ENCODE peak calls at places on chromosomes 2 and 18, in six cellular contexts. E, H, W, M, S and N are unnamed samples.

GRCh38 chr18:3177902-3178687 is 41.7 kb downstream of the MYOM1 start:
- DNase-seq in M (no peak), H (no peak), W (no peak), E (no peak), S (peak), N (peak)

GRCh38 chr18:52219102-52219501 is 120.9 kb upstream of the DCC start:
- DNase-seq in E (no peak), S (no peak), M (no peak), H (no peak), W (no peak), N (no peak)

GRCh38 chr2:188369365-188369764 is 77.7 kb downstream of the GULP1 start:
- DNase-seq in W (peak), E (peak), M (peak), S (peak), H (no peak), N (peak)

GRCh38 chr2:223954401-223954800 is 2.9 kb upstream of the MRPL44 start:
- DNase-seq in E (peak), W (no peak), M (peak), S (peak), H (no peak), N (no peak)

GRCh38 chr2:127559454-127559853 is 24.0 kb downstream of the MYO7B start:
- DNase-seq in H (no peak), E (no peak), M (no peak), W (no peak), S (no peak), N (no peak)

GRCh38 chr2:227378371-227378782 is 729 bp downstream of the TM4SF20 start:
- DNase-seq in S (peak), E (no peak), M (peak), W (no peak), H (no peak), N (no peak)

GRCh38 chr2:72137498-72138010 is 10.1 kb downstream of the CYP26B1 start:
- DNase-seq in H (peak), E (peak), M (peak), S (peak), W (peak), N (peak)

GRCh38 chr2:3692375-3692774 is 11.0 kb upstream of the DCDC2C start:
- DNase-seq in M (peak), S (peak), H (no peak), W (no peak), E (peak), N (peak)

GRCh38 chr2:235052514-235053354 is 100.9 kb downstream of the SH3BP4 start:
- DNase-seq in M (no peak), S (no peak), E (no peak), H (no peak), W (no peak), N (no peak)

GRCh38 chr2:155310589-155310988 is 612.1 kb downstream of the KCNJ3 start:
- DNase-seq in M (peak), W (no peak), E (peak), S (no peak), H (no peak), N (peak)

GRCh38 chr18:44837491-44838185 is 156.9 kb downstream of the SETBP1 start:
- DNase-seq in H (no peak), E (no peak), W (no peak), M (no peak), S (peak), N (no peak)

GRCh38 chr2:68774569-68775271 is 40.1 kb downstream of the ARHGAP25 start:
- DNase-seq in W (no peak), M (no peak), E (no peak), H (peak), S (peak), N (peak)

GRCh38 chr2:73952499-73953446 is 26.1 kb downstream of the DGUOK start:
- DNase-seq in S (peak), H (no peak), W (no peak), M (no peak), E (no peak), N (no peak)

GRCh38 chr2:157991932-157992331 is 109.7 kb upstream of the UPP2 start:
- DNase-seq in E (no peak), S (no peak), M (no peak), W (no peak), H (no peak), N (no peak)

GRCh38 chr2:235106874-235107639 is 155.2 kb downstream of the SH3BP4 start:
- DNase-seq in E (peak), M (peak), H (no peak), W (peak), S (peak), N (peak)

GRCh38 chr2:172038604-172039003 is 38.9 kb downstream of the METAP1D start:
- DNase-seq in W (no peak), H (no peak), S (peak), M (peak), E (no peak), N (no peak)

GRCh38 chr2:157194097-157194688 is 63.3 kb upstream of the GALNT5 start:
- DNase-seq in S (peak), E (peak), W (peak), M (peak), H (no peak), N (peak)

GRCh38 chr2:170974304-170974993 is 45.4 kb downstream of the GORASP2 start:
- DNase-seq in M (no peak), H (no peak), W (peak), E (peak), S (no peak), N (peak)

GRCh38 chr2:25885933-25886332 is 7.6 kb upstream of the ASXL2 start:
- DNase-seq in S (peak), W (no peak), H (no peak), M (peak), E (peak), N (no peak)

GRCh38 chr2:66836851-66837250 is 401.9 kb downstream of the MEIS1 start:
- DNase-seq in M (no peak), W (no peak), E (no peak), H (no peak), S (no peak), N (no peak)

GRCh38 chr18:79772108-79772864 is 25.5 kb upstream of the KCNG2 start:
- DNase-seq in H (no peak), S (no peak), E (no peak), W (no peak), M (no peak), N (no peak)

GRCh38 chr2:217467331-217467730 is 535.5 kb downstream of the TNS1 start:
- DNase-seq in H (no peak), E (no peak), W (no peak), S (peak), M (no peak), N (no peak)

GRCh38 chr18:68893396-68893795 is 95.5 kb downstream of the CCDC102B start:
- DNase-seq in W (no peak), E (no peak), H (no peak), M (no peak), S (no peak), N (no peak)

GRCh38 chr2:112061840-112062239 is 6.8 kb downstream of the TMEM87B start:
- DNase-seq in M (no peak), S (no peak), H (no peak), E (no peak), W (no peak), N (no peak)

GRCh38 chr2:189674374-189675112 is at the start of gene ANKAR:
- DNase-seq in E (peak), W (peak), H (peak), M (peak), S (peak), N (peak)

GRCh38 chr2:30355306-30355705 is 91.7 kb upstream of the LCLAT1 start:
- DNase-seq in W (no peak), M (no peak), S (no peak), E (no peak), H (no peak), N (no peak)

GRCh38 chr2:68819556-68819955 is 51.6 kb downstream of the BMP10 start:
- DNase-seq in S (peak), M (no peak), W (no peak), E (no peak), H (no peak), N (no peak)

GRCh38 chr2:118936936-118937335 is 5.1 kb upstream of the MARCO start:
- DNase-seq in S (no peak), E (no peak), M (no peak), W (no peak), H (no peak), N (no peak)

GRCh38 chr2:6368271-6368670 is 497.4 kb downstream of the CMPK2 start:
- DNase-seq in M (no peak), S (peak), E (no peak), W (no peak), H (no peak), N (no peak)

GRCh38 chr2:74457549-74458131 is 598 bp upstream of the WBP1 start:
- DNase-seq in H (peak), E (peak), M (peak), S (no peak), W (peak), N (peak)

GRCh38 chr2:128374001-128374710 is 55.5 kb upstream of the HS6ST1 start:
- DNase-seq in E (peak), W (peak), H (no peak), M (no peak), S (peak), N (no peak)

GRCh38 chr2:55519908-55520885 is 679 bp downstream of the CFAP36 start:
- DNase-seq in H (peak), W (no peak), S (peak), M (peak), E (peak), N (peak)

GRCh38 chr2:130873700-130874346 is 37.1 kb downstream of the ARHGEF4 start:
- DNase-seq in W (peak), S (peak), E (peak), H (peak), M (peak), N (peak)

GRCh38 chr2:170550501-170550900 is 164.6 kb upstream of the SP5 start:
- DNase-seq in M (no peak), W (no peak), E (no peak), S (no peak), H (no peak), N (no peak)

GRCh38 chr2:24451805-24452498 is 39.1 kb upstream of the NCOA1 start:
- DNase-seq in S (no peak), E (no peak), H (no peak), M (no peak), W (no peak), N (no peak)

GRCh38 chr2:106599540-106599939 is 112.4 kb downstream of the CD8B2 start:
- DNase-seq in M (no peak), H (no peak), E (no peak), S (no peak), W (no peak), N (no peak)

DNA sequence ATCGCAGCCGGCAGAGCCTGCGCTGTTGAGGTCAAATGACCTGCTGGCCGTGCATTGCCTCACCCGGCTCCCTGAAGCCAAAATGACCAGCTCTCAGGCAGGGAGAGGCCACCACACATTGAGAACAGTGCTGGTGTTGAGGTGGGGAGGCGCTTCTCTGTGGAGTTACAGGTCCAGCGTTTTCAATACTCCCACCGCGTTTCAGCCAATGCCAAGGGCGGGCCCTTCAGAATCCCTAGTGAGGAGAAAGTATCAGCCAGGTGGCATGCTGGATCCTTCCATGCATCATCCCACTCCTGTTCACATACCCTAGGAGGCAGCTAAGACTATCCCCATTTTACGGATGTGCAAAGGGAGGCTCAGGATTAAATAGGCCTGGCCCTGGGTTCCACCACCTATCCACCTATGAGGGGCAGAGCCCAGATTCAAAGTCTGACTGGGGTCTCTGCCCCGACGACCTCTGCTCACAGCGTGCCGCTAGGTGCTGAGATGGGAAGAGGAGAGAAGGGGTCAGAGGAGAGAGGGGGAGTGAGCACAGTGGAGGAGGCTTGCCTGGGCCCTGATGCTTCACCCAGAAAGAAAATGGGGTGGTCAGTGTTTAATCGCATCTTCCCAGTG is 137.6 kb upstream of the ID2 start:
- DNase-seq in E (no peak), W (no peak), M (no peak), H (no peak), S (no peak), N (no peak)
- H3K27ac ChIP-seq in E (no peak), W (peak), M (peak), H (no peak), S (peak), N (peak)

DNA sequence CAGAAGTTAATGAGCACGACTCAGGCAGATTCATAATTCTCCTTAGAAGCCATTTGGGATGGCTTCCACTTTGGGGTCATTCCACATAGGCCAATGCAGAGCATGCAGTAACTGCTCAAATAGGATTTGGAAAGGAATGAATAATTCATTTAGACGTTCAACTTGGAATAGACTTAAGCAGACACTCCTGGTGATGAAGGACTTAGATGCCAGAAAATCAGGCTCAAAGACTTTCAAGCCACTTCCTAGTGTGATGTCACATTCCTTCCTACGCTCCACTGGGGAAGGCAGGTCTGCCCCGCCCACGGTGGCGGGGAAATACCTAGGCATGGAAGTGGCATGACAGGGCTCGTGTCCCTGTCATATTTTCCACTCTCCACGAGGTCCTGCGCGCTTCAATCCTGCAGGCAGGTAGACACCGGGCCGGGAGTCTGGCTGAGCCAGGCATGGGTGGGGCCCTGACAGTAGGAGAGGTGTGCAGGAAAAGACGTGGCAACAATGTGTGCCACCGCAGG is at the start of gene IL1RL2:
- DNase-seq in E (no peak), S (no peak), M (no peak), H (no peak), W (no peak), N (no peak)
- H3K27ac ChIP-seq in E (no peak), S (no peak), M (no peak), H (no peak), W (no peak), N (no peak)

GRCh38 chr18:23198217-23198845 is 63.0 kb downstream of the CABLES1 start:
- DNase-seq in E (no peak), H (no peak), S (no peak), M (no peak), W (no peak), N (no peak)

GRCh38 chr18:23193727-23194126 is 58.4 kb downstream of the CABLES1 start:
- DNase-seq in E (no peak), M (no peak), H (no peak), W (no peak), S (no peak), N (no peak)

GRCh38 chr18:23194150-23194968 is 59.1 kb downstream of the CABLES1 start:
- DNase-seq in M (no peak), W (no peak), H (no peak), S (peak), E (no peak), N (no peak)

GRCh38 chr18:23196119-23197004 is 61.1 kb downstream of the CABLES1 start:
- DNase-seq in E (no peak), M (no peak), W (no peak), H (no peak), S (no peak), N (peak)

DNA sequence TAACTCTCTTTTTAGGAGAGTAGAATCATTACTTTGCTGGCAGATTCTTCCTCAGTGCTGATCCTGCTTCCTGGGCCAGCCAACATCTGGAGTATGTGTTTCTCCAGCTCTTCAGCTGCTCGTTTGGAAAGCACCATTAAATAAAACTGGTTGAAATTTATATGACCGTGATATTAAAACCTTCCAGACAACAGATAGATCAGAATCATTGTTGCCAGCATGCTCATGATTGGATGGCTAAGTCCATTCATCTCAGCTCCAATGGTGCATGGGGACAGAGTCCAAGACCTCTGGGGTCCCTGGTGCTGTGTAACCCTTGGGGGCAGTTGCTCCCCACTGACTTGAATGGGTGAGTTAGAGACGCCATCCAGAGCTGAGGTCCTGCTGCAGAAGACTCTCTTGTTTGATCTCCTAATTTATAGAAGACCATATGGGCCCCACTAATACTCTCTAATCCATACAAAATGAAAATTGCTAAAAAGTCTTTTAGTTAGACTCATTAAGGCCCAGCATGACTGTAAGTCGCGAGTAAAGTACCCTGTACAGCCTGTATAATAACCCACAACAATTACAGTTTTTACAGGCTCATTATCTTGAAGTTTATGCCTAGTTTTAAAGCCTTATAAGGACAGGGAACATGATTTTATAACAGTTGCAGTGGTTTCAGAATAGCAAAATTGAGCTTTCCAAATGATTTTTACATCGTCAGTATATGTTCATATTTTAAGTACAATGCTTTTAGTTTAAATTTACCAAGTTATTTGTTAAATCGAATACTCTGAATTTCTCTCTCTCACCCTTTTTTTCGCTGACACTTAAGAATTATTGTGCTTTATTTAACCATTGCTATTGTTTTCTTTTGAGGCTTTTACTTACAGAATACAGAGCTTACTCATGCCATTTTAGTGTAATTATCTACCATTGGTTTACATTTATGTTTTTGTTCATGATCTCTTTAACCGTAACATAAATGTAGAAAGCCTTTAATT is 60.0 kb downstream of the CABLES1 start:
- DNase-seq in W (no peak), M (no peak), H (no peak), S (no peak), E (no peak), N (no peak)
- H3K27ac ChIP-seq in W (no peak), M (no peak), H (no peak), S (no peak), E (no peak), N (peak)

GRCh38 chr2:136225950-136226835 is 108.2 kb upstream of the CXCR4 start:
- DNase-seq in W (peak), M (no peak), E (no peak), S (no peak), H (peak), N (peak)
- H3K27ac ChIP-seq in W (peak), M (no peak), E (no peak), S (no peak), H (no peak), N (peak)

DNA sequence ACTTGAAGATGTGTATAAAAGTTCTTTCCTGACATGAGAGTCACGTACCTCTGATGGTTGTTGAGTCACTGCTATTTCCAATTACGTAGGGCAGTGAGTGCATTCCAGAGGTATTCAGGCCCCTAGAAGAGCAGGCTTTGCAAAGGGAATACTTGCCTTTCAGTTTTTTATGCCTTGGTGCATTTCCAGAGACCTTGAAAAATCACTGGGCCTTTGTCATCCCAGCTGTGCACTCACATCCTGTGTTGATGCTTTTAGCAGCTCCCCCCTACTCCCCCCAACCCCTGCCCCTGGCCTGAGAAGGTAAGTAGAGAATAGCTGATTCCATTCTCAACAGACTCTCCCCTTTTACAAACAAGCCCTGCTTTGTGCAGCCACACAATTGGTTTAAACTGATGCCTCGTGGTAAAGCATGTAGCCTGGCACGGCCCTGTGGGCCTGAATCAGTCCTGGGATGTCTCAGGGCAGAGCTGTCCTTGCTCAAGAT is 174.2 kb downstream of the PRPF40A start:
- DNase-seq in W (peak), M (peak), H (no peak), S (peak), E (peak), N (no peak)
- H3K27ac ChIP-seq in W (peak), M (peak), H (no peak), S (peak), E (peak), N (no peak)

GRCh38 chr2:200523158-200523557 is 2.8 kb upstream of the SGO2 start:
- DNase-seq in H (no peak), S (no peak), E (no peak), W (no peak), M (no peak), N (peak)
- H3K27ac ChIP-seq in H (no peak), S (no peak), E (no peak), W (no peak), M (no peak), N (peak)

GRCh38 chr2:215626812-215627281 is 191.0 kb upstream of the FN1 start:
- DNase-seq in H (no peak), W (no peak), E (no peak), M (no peak), S (no peak), N (no peak)
- H3K27ac ChIP-seq in H (no peak), W (no peak), E (no peak), M (no peak), S (no peak), N (no peak)

GRCh38 chr2:104853926-104854506 is at the start of gene POU3F3:
- DNase-seq in W (peak), S (no peak), H (no peak), M (peak), E (no peak), N (peak)
- H3K27ac ChIP-seq in W (peak), S (no peak), H (no peak), M (no peak), E (no peak), N (no peak)